ENCODE peak calls at places on chromosomes 6 and 20, in seven cellular contexts. D is hepatocyte, T is sigmoid colon, A is left lung, Y is upper lobe of right lung, X is breast epithelium, Z is keratinocyte. M is an unnamed sample.

GRCh38 chr20:49880177-49880576 is 35.2 kb downstream of the SPATA2 start:
- DNase-seq in T (no peak), X (no peak), Y (no peak), A (no peak), Z (no peak), D (no peak), M (no peak)

GRCh38 chr6:37130704-37131103 is 39.2 kb upstream of the PIM1 start:
- DNase-seq in A (peak; percentile 82), X (no peak), Z (no peak), Y (peak; percentile 88), T (peak; percentile 88), D (peak; percentile 41), M (peak; percentile 46)

GRCh38 chr6:43455034-43455747 is at the start of gene DLK2:
- DNase-seq in T (no peak), Z (no peak), Y (no peak), A (no peak), X (no peak), D (peak; percentile 39), M (no peak)

GRCh38 chr6:125792172-125792571 is 1.4 kb downstream of the NCOA7 start:
- DNase-seq in A (no peak), T (no peak), D (no peak), Z (no peak), Y (no peak), X (no peak), M (no peak)

GRCh38 chr6:108791700-108792099 is 56.5 kb upstream of the ARMC2 start:
- DNase-seq in Z (no peak), T (no peak), D (no peak), X (no peak), A (no peak), Y (no peak), M (no peak)

GRCh38 chr20:19867940-19868371 is 109.9 kb downstream of the RIN2 start:
- DNase-seq in A (peak; percentile 75), Z (no peak), Y (peak; percentile 76), T (peak; percentile 71), X (no peak), D (no peak), M (no peak)

GRCh38 chr6:16939839-16940238 is 162.0 kb upstream of the STMND1 start:
- DNase-seq in Y (no peak), D (no peak), T (no peak), Z (no peak), A (no peak), X (no peak), M (no peak)

GRCh38 chr20:56606174-56606945 is 22.7 kb upstream of the TFAP2C start:
- DNase-seq in Z (no peak), D (peak; percentile 54), X (no peak), T (no peak), Y (no peak), A (no peak), M (peak; percentile 97)

GRCh38 chr20:23200914-23201313 is 114.8 kb upstream of the CD93 start:
- DNase-seq in Y (no peak), Z (peak; percentile 35), A (peak; percentile 48), T (no peak), D (peak; percentile 75), X (no peak), M (peak; percentile 61)

GRCh38 chr6:124200661-124201060 is 397.0 kb downstream of the NKAIN2 start:
- DNase-seq in Z (no peak), D (no peak), A (no peak), X (no peak), T (no peak), Y (no peak), M (no peak)

GRCh38 chr6:149336529-149336928 is 19.0 kb downstream of the TAB2 start:
- DNase-seq in Y (no peak), X (no peak), T (no peak), D (peak; percentile 8), Z (no peak), A (no peak), M (peak; percentile 8)

GRCh38 chr20:57475388-57476072 is 49.4 kb downstream of the CTCFL start:
- DNase-seq in A (no peak), Z (no peak), X (no peak), Y (no peak), T (peak; percentile 37), D (no peak), M (no peak)

GRCh38 chr20:45890077-45890996 is 671 bp downstream of the NEURL2 start:
- DNase-seq in X (peak; percentile 75), D (peak; percentile 92), T (peak; percentile 94), Y (peak; percentile 89), Z (no peak), A (peak; percentile 85), M (peak; percentile 94)

GRCh38 chr20:46022411-46023147 is 6.4 kb upstream of the SLC12A5 start:
- DNase-seq in D (peak; percentile 66), Z (no peak), X (no peak), T (no peak), A (peak; percentile 67), Y (peak; percentile 81), M (peak; percentile 80)

GRCh38 chr20:44752099-44752931 is 6.7 kb downstream of the KCNK15 start:
- DNase-seq in Z (no peak), D (no peak), X (no peak), A (no peak), T (no peak), Y (no peak), M (no peak)

GRCh38 chr6:46437671-46438221 is 53.5 kb downstream of the RCAN2 start:
- DNase-seq in D (no peak), Y (no peak), X (no peak), A (no peak), T (no peak), Z (no peak), M (no peak)

GRCh38 chr20:24194133-24194532 is 205.6 kb upstream of the GGTLC1 start:
- DNase-seq in Z (no peak), X (no peak), Y (no peak), A (no peak), D (peak; percentile 47), T (no peak), M (no peak)

GRCh38 chr6:119283979-119284545 is 65.5 kb downstream of the MAN1A1 start:
- DNase-seq in X (no peak), A (no peak), T (no peak), D (no peak), Y (no peak), Z (no peak), M (no peak)

GRCh38 chr6:119283214-119283613 is 66.3 kb downstream of the MAN1A1 start:
- DNase-seq in T (no peak), Y (no peak), X (no peak), Z (no peak), D (no peak), A (no peak), M (no peak)

GRCh38 chr6:119285908-119286625 is 63.5 kb downstream of the MAN1A1 start:
- DNase-seq in T (no peak), D (no peak), Y (no peak), A (no peak), Z (no peak), X (no peak), M (no peak)

GRCh38 chr6:119280586-119281163 is 68.9 kb downstream of the MAN1A1 start:
- DNase-seq in D (no peak), A (no peak), Z (no peak), T (no peak), X (no peak), Y (no peak), M (no peak)

GRCh38 chr6:119284861-119285521 is 64.6 kb downstream of the MAN1A1 start:
- DNase-seq in Y (no peak), A (no peak), D (no peak), X (no peak), T (no peak), Z (no peak), M (peak; percentile 52)
- TF ChIP-seq CTCF in Y (peak; percentile 10), A (no peak), D (no peak), X (no peak), T (no peak), Z (peak; percentile 37), M (no peak)

DNA sequence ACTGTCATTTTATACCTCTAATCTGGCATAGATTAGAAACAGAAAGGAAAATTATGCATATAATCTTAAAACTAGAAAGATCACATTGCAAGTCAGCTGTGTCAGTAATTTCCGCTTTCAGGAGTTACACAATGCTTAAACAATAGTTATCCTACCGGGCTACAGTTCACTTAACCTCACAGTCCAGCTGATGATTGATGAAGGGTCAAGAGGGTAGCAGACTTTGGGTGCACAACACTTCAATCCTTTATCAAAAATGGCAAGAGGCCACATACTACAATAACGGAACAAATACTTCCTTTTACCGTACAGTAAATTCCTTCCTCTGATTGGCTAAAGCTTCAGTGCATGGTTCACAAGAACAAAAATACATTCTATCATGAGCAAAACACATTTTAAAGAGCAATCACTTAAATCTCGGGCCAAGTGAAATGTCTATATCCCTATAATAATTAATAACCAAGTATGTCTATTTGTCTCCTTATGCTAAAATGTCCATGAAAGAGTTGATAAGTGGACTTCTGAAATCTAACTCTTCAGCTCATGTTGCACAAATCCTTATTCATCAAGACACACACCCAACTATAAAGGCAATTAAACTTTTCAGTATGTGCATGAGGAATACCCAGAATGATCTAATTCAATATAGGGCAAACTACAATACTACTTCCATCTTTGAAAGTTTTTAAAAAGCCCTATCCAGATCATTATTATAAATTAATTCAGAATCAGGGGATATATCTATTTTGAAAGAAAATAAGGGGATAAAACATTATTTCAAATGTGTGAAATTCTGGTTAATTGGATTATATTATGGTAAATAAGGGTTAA is 76.8 kb downstream of the HIVEP2 start:
- DNase-seq in Z (no peak), Y (no peak), X (no peak), A (no peak), T (no peak), D (no peak), M (no peak)
- H3K4me1 ChIP-seq in Z (peaks cover 19% of the 10 kb centered on the region), Y (peaks cover 36% of the 10 kb centered on the region), X (no peaks in the 10 kb centered on the region), A (peaks cover 44% of the 10 kb centered on the region), T (peaks cover 43% of the 10 kb centered on the region), D (no peaks in the 10 kb centered on the region), M (peaks cover 15% of the 10 kb centered on the region)

DNA sequence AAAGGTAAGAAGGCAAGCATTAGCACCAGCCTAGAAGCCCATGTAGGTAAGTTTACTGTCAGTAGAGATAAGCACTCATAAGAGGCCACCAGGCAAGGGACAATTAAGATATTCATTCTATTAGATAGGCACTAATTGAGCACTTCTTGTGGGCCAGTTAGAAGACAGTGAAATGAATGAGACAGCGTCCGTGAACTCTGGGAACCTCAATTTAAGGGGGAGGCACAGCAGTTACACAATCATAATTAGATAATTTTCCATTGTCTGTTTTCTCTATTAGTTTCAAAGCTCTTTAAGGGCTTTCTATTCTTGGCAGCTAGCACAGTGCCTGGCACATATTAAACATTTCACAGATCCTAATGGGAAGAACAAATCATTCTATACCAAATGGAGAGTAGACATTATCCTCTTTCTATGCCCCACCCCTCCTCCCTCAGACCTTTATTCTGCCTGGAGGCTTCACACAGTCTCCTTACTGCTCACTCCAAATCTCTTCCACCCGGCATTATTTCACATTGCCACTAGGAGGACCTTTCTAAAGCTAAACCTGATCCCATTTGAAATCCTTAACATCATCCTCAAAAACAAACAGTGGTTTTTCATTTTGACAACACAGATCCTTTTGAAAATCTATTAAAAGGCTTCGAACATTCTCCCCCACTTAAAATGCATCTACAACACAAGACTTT is 529.6 kb downstream of the ADGRB3 start:
- DNase-seq in Z (no peak), A (no peak), T (no peak), D (no peak), X (no peak), Y (no peak), M (no peak)
- TF ChIP-seq CTCF in Z (peak; percentile 21), A (peak; percentile 18), T (no peak), D (no peak), X (no peak), Y (no peak), M (peak; percentile 37)

DNA sequence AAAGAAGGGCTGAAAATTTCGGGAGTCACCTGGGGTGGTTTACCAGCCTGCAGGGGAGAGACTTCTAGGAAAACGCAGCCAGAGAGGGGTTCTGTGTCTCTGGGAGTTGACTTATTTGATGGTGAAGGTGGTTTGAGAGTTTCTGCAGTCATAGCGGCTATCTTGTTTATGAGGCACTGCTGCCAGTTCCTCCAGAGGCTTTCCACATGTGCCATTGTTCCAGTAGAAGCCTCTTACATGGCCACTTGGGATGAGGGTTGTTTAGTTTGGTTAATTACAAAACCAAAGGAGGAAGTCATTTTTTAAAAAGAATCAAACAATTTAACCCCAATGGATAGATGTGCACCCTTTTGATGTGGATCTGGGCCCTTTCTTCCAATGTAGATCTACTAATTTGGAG is 97.8 kb downstream of the TCP11 start:
- DNase-seq in A (no peak), D (no peak), Y (no peak), X (no peak), T (no peak), Z (no peak), M (no peak)
- H3K4me1 ChIP-seq in A (peaks cover 72% of the 10 kb centered on the region), D (peaks cover 42% of the 10 kb centered on the region), Y (peaks cover 80% of the 10 kb centered on the region), X (peaks cover 38% of the 10 kb centered on the region), T (peaks cover 93% of the 10 kb centered on the region), Z (peaks cover 24% of the 10 kb centered on the region), M (peaks cover 11% of the 10 kb centered on the region)